ENCODE peak calls at places on chromosomes 7 and 10, in eight cellular contexts. W is choroid plexus epithelial cell; O is ELF-1; S is putamen; H is B cell; J is stimulated activated CD8-positive, alpha-beta memory T cell treated with anti-CD3 and anti-CD28 coated beads, Interleukin-4, amount 100 ng/mL, for 4 hours; G is HL-60; C is NCI-H1105 treated with DMSO at 0.1 percent for 48 hours. R is an unnamed sample.

GRCh38 chr7:151202836-151203235 is 7.5 kb downstream of the H2BK1 start:
- DNase-seq in W (no peak), O (no peak), J (no peak), H (no peak), G (no peak), C (no peak), S (no peak), R (no peak)

GRCh38 chr10:30553018-30553624 is 76.4 kb downstream of the LYZL2 start:
- DNase-seq in S (no peak), W (peak; percentile 72), C (no peak), G (no peak), H (no peak), O (peak; percentile 83), J (no peak), R (no peak)

GRCh38 chr7:91243591-91244368 is 20.5 kb upstream of the FZD1 start:
- DNase-seq in W (peak; percentile 65), O (no peak), G (no peak), C (no peak), H (no peak), J (no peak), S (no peak), R (no peak)

GRCh38 chr7:126979722-126980121 is 273.0 kb downstream of the GRM8 start:
- DNase-seq in W (no peak), H (no peak), C (no peak), S (no peak), O (no peak), J (no peak), G (peak; percentile 98), R (no peak)

GRCh38 chr10:84291389-84291788 is 37.0 kb upstream of the CCSER2 start:
- DNase-seq in W (peak; percentile 75), J (no peak), O (peak; percentile 37), H (no peak), S (no peak), G (no peak), C (no peak), R (no peak)

GRCh38 chr7:81175291-81175942 is 256.6 kb upstream of the SEMA3C start:
- DNase-seq in G (no peak), O (peak; percentile 30), S (no peak), W (no peak), J (no peak), C (no peak), H (no peak), R (no peak)

GRCh38 chr10:126433351-126433750 is 45.1 kb upstream of the ADAM12 start:
- DNase-seq in S (no peak), O (no peak), W (peak; percentile 40), G (no peak), C (no peak), J (no peak), H (no peak), R (no peak)

GRCh38 chr7:48046458-48046857 is 11.1 kb downstream of the C7orf57 start:
- DNase-seq in C (no peak), S (no peak), G (no peak), J (no peak), W (no peak), O (no peak), H (no peak), R (no peak)

GRCh38 chr10:86083206-86083605 is 283.4 kb downstream of the GRID1 start:
- DNase-seq in C (no peak), J (no peak), W (no peak), S (no peak), H (no peak), O (no peak), G (no peak), R (no peak)

GRCh38 chr7:47405921-47406765 is 175.8 kb downstream of the TNS3 start:
- DNase-seq in G (no peak), J (no peak), S (peak; percentile 25), O (no peak), C (no peak), W (peak; percentile 51), H (no peak), R (no peak)

GRCh38 chr7:1558841-1559625 is 3.0 kb upstream of the TMEM184A start:
- DNase-seq in O (no peak), J (no peak), C (no peak), S (no peak), G (no peak), W (no peak), H (no peak), R (no peak)

GRCh38 chr10:90494183-90494582 is 363.7 kb downstream of the HTR7 start:
- DNase-seq in G (no peak), O (no peak), J (no peak), H (no peak), W (no peak), C (no peak), S (no peak), R (no peak)

GRCh38 chr7:44665531-44666213 is 59.2 kb downstream of the OGDH start:
- DNase-seq in S (peak; percentile 35), O (no peak), H (no peak), C (no peak), W (peak; percentile 97), G (no peak), J (no peak), R (no peak)

GRCh38 chr7:30998180-30998579 is 34.4 kb downstream of the GHRHR start:
- DNase-seq in S (no peak), G (no peak), W (no peak), C (no peak), H (no peak), J (no peak), O (no peak), R (no peak)

GRCh38 chr10:17867056-17867455 is 57.9 kb downstream of the MRC1 start:
- DNase-seq in J (no peak), W (no peak), S (no peak), H (no peak), C (no peak), O (no peak), G (no peak), R (no peak)

GRCh38 chr7:134367956-134368749 is 51.4 kb upstream of the SLC35B4 start:
- DNase-seq in G (no peak), O (no peak), J (no peak), S (no peak), W (no peak), H (no peak), C (no peak), R (no peak)

GRCh38 chr7:150489812-150490211 is 24.9 kb upstream of the GIMAP7 start:
- DNase-seq in G (peak; percentile 41), O (no peak), C (no peak), S (no peak), H (no peak), W (no peak), J (no peak), R (no peak)

GRCh38 chr10:132241496-132241895 is 54.7 kb downstream of the DPYSL4 start:
- DNase-seq in C (no peak), J (no peak), H (no peak), G (no peak), O (no peak), S (no peak), W (peak; percentile 25), R (no peak)

GRCh38 chr7:27080844-27081423 is 14.9 kb downstream of the HOXA1 start:
- DNase-seq in H (no peak), O (peak; percentile 82), S (no peak), J (no peak), G (no peak), W (no peak), C (no peak), R (no peak)

GRCh38 chr10:113001599-113002448 is 51.8 kb downstream of the TCF7L2 start:
- DNase-seq in G (no peak), J (no peak), O (no peak), H (no peak), S (no peak), W (no peak), C (no peak), R (no peak)

GRCh38 chr7:4245135-4245865 is 436.8 kb upstream of the FOXK1 start:
- DNase-seq in H (no peak), S (no peak), G (no peak), C (no peak), W (no peak), J (no peak), O (no peak), R (no peak)

GRCh38 chr10:37240223-37240622 is 114.8 kb downstream of the ANKRD30A start:
- DNase-seq in J (no peak), S (no peak), C (no peak), G (no peak), W (no peak), O (no peak), H (no peak), R (no peak)

GRCh38 chr10:112210672-112211071 is 27.1 kb upstream of the GPAM start:
- DNase-seq in J (no peak), O (no peak), W (no peak), G (no peak), H (no peak), S (no peak), C (no peak), R (no peak)

GRCh38 chr7:38893061-38893460 is 15.9 kb downstream of the VPS41 start:
- DNase-seq in W (no peak), G (no peak), O (no peak), S (no peak), C (no peak), J (no peak), H (no peak), R (no peak)

GRCh38 chr7:154857240-154857639 is 145.7 kb downstream of the PAXIP1 start:
- DNase-seq in G (no peak), C (no peak), O (no peak), H (no peak), J (no peak), W (no peak), S (no peak), R (no peak)

GRCh38 chr7:80827238-80827633 is 91.6 kb downstream of the SEMA3C start:
- DNase-seq in H (no peak), C (no peak), J (no peak), W (peak; percentile 80), O (no peak), S (no peak), G (no peak), R (no peak)